ENCODE peak calls at places on chromosomes 6 and 20, in four cellular contexts. One of them, this sample, is unnamed.

GRCh38 chr6:163438940-163439335 is 24.4 kb downstream of the QKI start:
- DNase-seq in IMR-90: no peak
- DNase-seq in CD8-positive, alpha-beta T cell: peak
- DNase-seq in heart right ventricle: peak
- DNase-seq in this sample: no peak

GRCh38 chr20:363319-364078 is 16.6 kb downstream of the NRSN2 start:
- DNase-seq in heart right ventricle: no peak
- DNase-seq in CD8-positive, alpha-beta T cell: no peak
- DNase-seq in IMR-90: peak
- DNase-seq in this sample: no peak

GRCh38 chr20:24651171-24651972 is 181.9 kb downstream of the SYNDIG1 start:
- DNase-seq in IMR-90: peak
- DNase-seq in heart right ventricle: no peak
- DNase-seq in CD8-positive, alpha-beta T cell: no peak
- DNase-seq in this sample: peak

GRCh38 chr20:42572320-42573016 is 617.2 kb downstream of the PTPRT start:
- DNase-seq in heart right ventricle: no peak
- DNase-seq in CD8-positive, alpha-beta T cell: no peak
- DNase-seq in IMR-90: no peak
- DNase-seq in this sample: no peak

GRCh38 chr6:70973591-70973990 is 16.7 kb upstream of the B3GAT2 start:
- DNase-seq in heart right ventricle: no peak
- DNase-seq in IMR-90: no peak
- DNase-seq in CD8-positive, alpha-beta T cell: no peak
- DNase-seq in this sample: no peak

GRCh38 chr20:13147071-13147961 is 73.8 kb upstream of the ISM1 start:
- DNase-seq in CD8-positive, alpha-beta T cell: no peak
- DNase-seq in IMR-90: no peak
- DNase-seq in heart right ventricle: no peak
- DNase-seq in this sample: peak

GRCh38 chr6:122869437-122870024 is 80.5 kb downstream of the SMPDL3A start:
- DNase-seq in CD8-positive, alpha-beta T cell: no peak
- DNase-seq in IMR-90: peak
- DNase-seq in heart right ventricle: peak
- DNase-seq in this sample: peak

GRCh38 chr6:33813960-33814662 is 10.3 kb upstream of the MLN start:
- DNase-seq in heart right ventricle: no peak
- DNase-seq in IMR-90: no peak
- DNase-seq in CD8-positive, alpha-beta T cell: no peak
- DNase-seq in this sample: no peak

GRCh38 chr6:154931741-154932424 is 63.2 kb upstream of the TIAM2 start:
- DNase-seq in CD8-positive, alpha-beta T cell: no peak
- DNase-seq in heart right ventricle: no peak
- DNase-seq in IMR-90: peak
- DNase-seq in this sample: peak

GRCh38 chr6:150549007-150549406 is 50.7 kb upstream of the PLEKHG1 start:
- DNase-seq in heart right ventricle: no peak
- DNase-seq in CD8-positive, alpha-beta T cell: no peak
- DNase-seq in IMR-90: no peak
- DNase-seq in this sample: no peak

GRCh38 chr20:63343460-63344150 is 17.5 kb downstream of the CHRNA4 start:
- DNase-seq in CD8-positive, alpha-beta T cell: no peak
- DNase-seq in IMR-90: no peak
- DNase-seq in heart right ventricle: no peak
- DNase-seq in this sample: no peak

GRCh38 chr6:22147983-22148797 is 148.6 kb downstream of the PRL start:
- DNase-seq in IMR-90: peak
- DNase-seq in heart right ventricle: peak
- DNase-seq in CD8-positive, alpha-beta T cell: no peak
- DNase-seq in this sample: peak

GRCh38 chr6:134714679-134715078 is 235.2 kb downstream of the ALDH8A1 start:
- DNase-seq in heart right ventricle: no peak
- DNase-seq in CD8-positive, alpha-beta T cell: no peak
- DNase-seq in IMR-90: peak
- DNase-seq in this sample: peak

GRCh38 chr6:37096025-37096424 is 73.9 kb upstream of the PIM1 start:
- DNase-seq in CD8-positive, alpha-beta T cell: no peak
- DNase-seq in IMR-90: no peak
- DNase-seq in heart right ventricle: no peak
- DNase-seq in this sample: no peak

GRCh38 chr6:120279706-120280105 is 930.1 kb upstream of the MAN1A1 start:
- DNase-seq in IMR-90: no peak
- DNase-seq in heart right ventricle: no peak
- DNase-seq in CD8-positive, alpha-beta T cell: no peak
- DNase-seq in this sample: no peak

GRCh38 chr20:46709459-46710148 is at the start of gene SLC2A10:
- DNase-seq in IMR-90: peak
- DNase-seq in heart right ventricle: peak
- DNase-seq in CD8-positive, alpha-beta T cell: no peak
- DNase-seq in this sample: peak

GRCh38 chr20:309306-309840 is 12.0 kb downstream of the ZCCHC3 start:
- DNase-seq in CD8-positive, alpha-beta T cell: no peak
- DNase-seq in IMR-90: peak
- DNase-seq in heart right ventricle: no peak
- DNase-seq in this sample: no peak

GRCh38 chr20:62356143-62356947 is 10.8 kb downstream of the LAMA5 start:
- DNase-seq in CD8-positive, alpha-beta T cell: no peak
- DNase-seq in IMR-90: no peak
- DNase-seq in heart right ventricle: peak
- DNase-seq in this sample: no peak

GRCh38 chr20:33423141-33423834 is 20.3 kb downstream of the SNTA1 start:
- DNase-seq in heart right ventricle: peak
- DNase-seq in CD8-positive, alpha-beta T cell: no peak
- DNase-seq in IMR-90: peak
- DNase-seq in this sample: peak

GRCh38 chr20:53045941-53046340 is 73.8 kb downstream of the TSHZ2 start:
- DNase-seq in CD8-positive, alpha-beta T cell: no peak
- DNase-seq in IMR-90: no peak
- DNase-seq in heart right ventricle: no peak
- DNase-seq in this sample: no peak

DNA sequence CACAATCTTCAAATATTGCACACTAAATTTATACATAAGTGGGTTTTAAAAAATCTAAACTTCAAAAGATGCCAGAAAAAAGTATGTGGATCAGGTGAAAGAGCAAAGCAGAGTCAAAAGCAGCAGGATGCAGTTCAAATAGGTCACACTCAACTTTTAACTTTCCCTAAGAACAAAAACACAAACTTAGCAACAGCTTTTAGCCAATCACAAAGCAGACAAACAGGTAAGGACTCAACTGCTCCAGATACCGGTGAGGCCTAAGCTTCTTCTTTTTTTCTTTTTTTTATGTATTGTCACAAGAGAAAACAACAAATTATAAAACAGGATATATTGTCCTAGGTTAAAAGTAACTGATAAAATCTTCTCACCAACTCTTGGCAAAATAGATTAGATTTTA is 74.7 kb downstream of the SESN1 start:
- DNase-seq in IMR-90: no peak
- DNase-seq in heart right ventricle: no peak
- DNase-seq in CD8-positive, alpha-beta T cell: no peak
- DNase-seq in this sample: no peak
- H3K4me3 ChIP-seq in IMR-90: no peak
- H3K4me3 ChIP-seq in heart right ventricle: no peak
- H3K4me3 ChIP-seq in CD8-positive, alpha-beta T cell: no peak
- H3K4me3 ChIP-seq in this sample: no peak

GRCh38 chr6:88477411-88477810 is 311.3 kb upstream of the CNR1 start:
- DNase-seq in CD8-positive, alpha-beta T cell: no peak
- DNase-seq in heart right ventricle: no peak
- DNase-seq in IMR-90: no peak
- DNase-seq in this sample: no peak
- H3K4me3 ChIP-seq in CD8-positive, alpha-beta T cell: no peak
- H3K4me3 ChIP-seq in heart right ventricle: no peak
- H3K4me3 ChIP-seq in IMR-90: no peak
- H3K4me3 ChIP-seq in this sample: no peak

DNA sequence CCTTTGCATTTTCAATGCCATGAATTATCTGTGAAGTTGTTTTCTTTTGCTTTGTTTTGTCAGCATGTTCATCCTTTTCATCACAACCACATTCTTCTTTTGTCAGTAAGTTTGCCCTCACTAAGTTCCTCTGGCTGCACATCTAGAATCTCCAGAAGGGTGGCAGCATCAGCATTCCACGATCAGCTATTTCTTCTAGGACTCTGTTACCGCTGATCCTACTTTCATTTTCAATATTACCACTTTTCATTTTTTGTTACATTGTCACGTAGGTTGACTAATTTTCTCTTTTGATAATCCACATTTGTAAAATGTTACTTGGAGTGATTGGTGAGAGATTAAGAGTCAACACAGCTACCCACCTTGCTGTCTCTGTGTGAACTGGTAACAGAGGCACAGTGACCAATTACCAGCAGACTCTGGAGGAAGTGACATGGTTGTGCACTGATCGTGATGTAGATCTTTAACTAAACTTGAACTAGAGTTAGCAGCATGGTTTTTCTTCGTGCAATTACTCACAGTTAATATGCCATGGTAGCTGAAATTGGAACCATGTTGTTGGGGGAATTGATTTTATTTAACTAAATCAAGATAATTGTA is 307.9 kb upstream of the SLC35B3 start:
- DNase-seq in CD8-positive, alpha-beta T cell: no peak
- DNase-seq in IMR-90: no peak
- DNase-seq in heart right ventricle: no peak
- DNase-seq in this sample: no peak
- H3K4me3 ChIP-seq in CD8-positive, alpha-beta T cell: peak
- H3K4me3 ChIP-seq in IMR-90: no peak
- H3K4me3 ChIP-seq in heart right ventricle: no peak
- H3K4me3 ChIP-seq in this sample: no peak

DNA sequence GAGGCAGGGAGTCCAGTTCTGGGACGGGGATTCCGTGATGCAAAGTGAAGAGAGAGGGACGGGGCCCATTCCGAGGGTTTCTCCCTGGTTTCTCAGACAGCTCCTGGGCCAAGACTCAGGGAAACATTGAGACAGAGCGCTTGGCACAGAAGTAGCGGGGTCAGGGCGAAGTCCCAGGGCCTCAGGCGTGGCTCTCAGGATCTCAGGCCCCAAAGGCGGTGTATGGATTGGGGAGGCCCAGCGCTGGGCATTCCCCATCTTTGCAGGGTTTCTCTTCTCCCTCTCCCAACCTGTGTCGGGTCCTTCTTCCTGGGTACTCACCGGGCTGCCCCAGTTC is 35.9 kb upstream of the HLA-G start:
- DNase-seq in CD8-positive, alpha-beta T cell: no peak
- DNase-seq in IMR-90: no peak
- DNase-seq in heart right ventricle: no peak
- DNase-seq in this sample: no peak
- H3K4me3 ChIP-seq in CD8-positive, alpha-beta T cell: peak
- H3K4me3 ChIP-seq in IMR-90: no peak
- H3K4me3 ChIP-seq in heart right ventricle: peak
- H3K4me3 ChIP-seq in this sample: no peak

DNA sequence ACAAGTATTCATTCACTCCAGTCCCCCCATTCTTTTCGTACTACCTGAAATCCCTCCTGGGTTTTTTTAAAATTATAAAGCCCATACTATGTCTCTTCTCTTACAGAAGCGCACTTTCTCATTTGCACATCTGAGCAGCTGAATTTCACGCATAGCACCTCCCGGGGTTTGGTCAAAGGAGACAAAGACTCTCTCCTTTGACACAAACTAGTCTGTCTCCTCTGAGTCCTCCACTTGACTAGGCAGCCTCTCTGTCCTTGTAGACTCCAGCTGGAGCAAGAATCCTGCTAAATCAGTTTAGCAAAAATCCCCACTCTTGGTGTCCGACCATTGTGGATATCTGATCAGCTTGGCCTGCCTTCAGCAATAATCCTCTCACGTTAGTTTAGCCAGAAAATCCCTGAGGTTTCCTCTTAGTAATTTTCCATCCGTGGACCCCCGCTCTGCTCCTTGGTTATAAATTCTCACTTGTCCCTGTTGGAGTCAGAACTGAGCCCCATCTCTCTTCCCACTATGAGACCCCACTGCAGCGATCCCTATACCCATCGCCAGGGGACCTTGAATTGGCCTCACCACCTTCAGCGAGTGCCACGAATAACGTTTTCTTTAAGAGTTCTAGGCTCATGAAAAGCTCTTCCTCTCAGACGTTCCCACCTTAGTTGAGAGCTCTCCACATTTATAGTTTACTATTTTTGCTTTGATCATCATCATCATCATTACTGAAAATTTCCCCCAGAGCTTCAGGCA is 29.0 kb downstream of the PDYN start:
- DNase-seq in IMR-90: no peak
- DNase-seq in CD8-positive, alpha-beta T cell: no peak
- DNase-seq in heart right ventricle: no peak
- DNase-seq in this sample: no peak
- H3K4me3 ChIP-seq in IMR-90: no peak
- H3K4me3 ChIP-seq in CD8-positive, alpha-beta T cell: no peak
- H3K4me3 ChIP-seq in heart right ventricle: no peak
- H3K4me3 ChIP-seq in this sample: no peak

GRCh38 chr6:53301801-53302537 is 46.8 kb downstream of the ELOVL5 start:
- DNase-seq in CD8-positive, alpha-beta T cell: no peak
- DNase-seq in IMR-90: no peak
- DNase-seq in heart right ventricle: no peak
- DNase-seq in this sample: no peak
- H3K4me3 ChIP-seq in CD8-positive, alpha-beta T cell: no peak
- H3K4me3 ChIP-seq in IMR-90: no peak
- H3K4me3 ChIP-seq in heart right ventricle: no peak
- H3K4me3 ChIP-seq in this sample: no peak

DNA sequence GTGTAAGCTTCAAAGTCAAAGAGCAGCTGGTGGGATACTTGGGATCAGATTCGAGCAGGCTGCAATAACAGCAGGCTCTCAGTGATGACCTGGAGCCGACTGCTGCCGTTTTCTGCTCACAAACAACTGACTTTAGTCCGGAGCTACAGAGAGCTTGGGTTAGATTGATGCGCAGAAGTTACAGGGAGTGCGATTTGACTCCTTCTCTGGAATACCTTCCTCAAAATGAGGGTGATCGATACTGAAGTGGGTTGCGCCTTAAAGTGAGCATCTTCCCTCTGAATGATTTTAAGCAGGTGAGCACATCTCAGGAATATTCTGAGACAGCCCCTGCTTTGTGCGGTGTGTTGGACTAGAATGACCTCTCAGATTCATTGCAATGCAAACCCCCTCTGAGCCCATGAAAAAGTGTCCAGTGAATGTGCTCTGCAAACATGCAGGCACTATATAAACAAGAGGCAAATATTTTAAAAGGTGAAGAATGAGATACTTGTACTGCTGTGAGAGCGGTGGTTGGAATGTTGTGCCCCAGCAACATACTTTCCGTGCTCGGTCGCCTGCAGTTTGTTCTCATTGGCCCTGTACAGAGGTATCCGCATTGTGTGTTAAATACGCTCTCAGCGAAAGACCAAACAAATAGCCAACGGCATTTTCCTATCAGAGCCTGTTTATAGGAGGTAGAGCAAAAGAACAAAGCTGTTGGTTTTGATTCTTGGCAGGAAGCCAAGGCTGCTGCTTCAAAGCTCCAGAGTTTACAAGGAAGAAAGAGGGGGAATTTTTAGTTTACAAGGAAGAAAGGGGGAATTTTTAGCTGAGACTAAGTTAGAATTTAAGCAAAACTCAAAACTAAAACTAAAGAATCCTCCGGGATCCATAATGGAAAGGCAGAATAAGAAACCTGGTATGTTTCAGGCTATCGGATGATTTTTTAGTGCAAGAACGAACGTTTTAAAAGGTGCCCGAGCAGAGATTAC is 67.7 kb downstream of the PHACTR2 start:
- DNase-seq in CD8-positive, alpha-beta T cell: no peak
- DNase-seq in IMR-90: peak
- DNase-seq in heart right ventricle: peak
- DNase-seq in this sample: peak
- H3K4me3 ChIP-seq in CD8-positive, alpha-beta T cell: no peak
- H3K4me3 ChIP-seq in IMR-90: peak
- H3K4me3 ChIP-seq in heart right ventricle: peak
- H3K4me3 ChIP-seq in this sample: peak

This sample was measured in astrocyte of the spinal cord.